ENCODE peak calls at places on chromosome 6, in four cellular contexts. L is NCI-H2171 treated with DMSO at 0.1 percent for 48 hours; N is uterus; J is effector memory CD8-positive, alpha-beta T cell. I is an unnamed sample.

GRCh38 chr6:137423444-137424168 is 70.6 kb downstream of the OLIG3 start:
- DNase-seq in L (peak; percentile 60), N (no peak), J (no peak), I (peak; percentile 92)

GRCh38 chr6:20292905-20293304 is 80.6 kb upstream of the MBOAT1 start:
- DNase-seq in L (no peak), N (no peak), J (no peak), I (peak; percentile 75)

GRCh38 chr6:35213824-35214756 is at the start of gene SCUBE3:
- DNase-seq in L (peak; percentile 54), N (no peak), J (no peak), I (peak; percentile 80)

GRCh38 chr6:20633566-20634340 is 99.5 kb downstream of the CDKAL1 start:
- DNase-seq in L (no peak), N (no peak), J (no peak), I (no peak)

GRCh38 chr6:108211676-108212075 is 45.9 kb downstream of the NR2E1 start:
- DNase-seq in L (no peak), N (no peak), J (no peak), I (no peak)

GRCh38 chr6:11900662-11901598 is 111.2 kb upstream of the HIVEP1 start:
- DNase-seq in L (no peak), N (no peak), J (no peak), I (no peak)

GRCh38 chr6:89050155-89050554 is 30.4 kb upstream of the PNRC1 start:
- DNase-seq in L (no peak), N (peak; percentile 40), J (no peak), I (no peak)

GRCh38 chr6:141077355-141078333 is 1055.1 kb upstream of the GJE1 start:
- DNase-seq in L (peak; percentile 28), N (no peak), J (no peak), I (peak; percentile 73)

GRCh38 chr6:30813623-30814136 is 69.3 kb upstream of the IER3 start:
- DNase-seq in L (no peak), N (no peak), J (no peak), I (no peak)

GRCh38 chr6:138145402-138145801 is 16.3 kb upstream of the ARFGEF3 start:
- DNase-seq in L (no peak), N (no peak), J (no peak), I (no peak)

GRCh38 chr6:135012764-135013163 is 41.9 kb downstream of the HBS1L start:
- DNase-seq in L (no peak), N (no peak), J (no peak), I (no peak)

GRCh38 chr6:165937564-165938358 is 229.9 kb downstream of the TBXT start:
- DNase-seq in L (no peak), N (no peak), J (no peak), I (no peak)

GRCh38 chr6:16741112-16742016 is 19.9 kb downstream of the ATXN1 start:
- DNase-seq in L (no peak), N (no peak), J (no peak), I (no peak)

GRCh38 chr6:164859791-164860190 is 449.6 kb downstream of the C6orf118 start:
- DNase-seq in L (no peak), N (no peak), J (no peak), I (no peak)

GRCh38 chr6:17472653-17473183 is 79.3 kb downstream of the CAP2 start:
- DNase-seq in L (peak; percentile 22), N (no peak), J (no peak), I (peak; percentile 96)

GRCh38 chr6:37029249-37029959 is 23.9 kb downstream of the FGD2 start:
- DNase-seq in L (no peak), N (peak; percentile 74), J (peak; percentile 30), I (peak; percentile 80)

GRCh38 chr6:105791569-105792318 is 294.4 kb upstream of the PRDM1 start:
- DNase-seq in L (no peak), N (no peak), J (no peak), I (no peak)

GRCh38 chr6:67952948-67953347 is 682.1 kb upstream of the ADGRB3 start:
- DNase-seq in L (no peak), N (no peak), J (no peak), I (no peak)

GRCh38 chr6:126701799-126702198 is 361.9 kb downstream of the CENPW start:
- DNase-seq in L (no peak), N (no peak), J (no peak), I (no peak)

GRCh38 chr6:21845018-21845417 is 251.5 kb downstream of the SOX4 start:
- DNase-seq in L (peak; percentile 30), N (no peak), J (no peak), I (no peak)

GRCh38 chr6:99709062-99709461 is 102.4 kb downstream of the PRDM13 start:
- DNase-seq in L (no peak), N (no peak), J (no peak), I (no peak)

GRCh38 chr6:1952726-1953360 is 292.6 kb downstream of the GMDS start:
- DNase-seq in L (no peak), N (no peak), J (no peak), I (no peak)

GRCh38 chr6:158347335-158347734 is 35.1 kb downstream of the TULP4 start:
- DNase-seq in L (no peak), N (no peak), J (no peak), I (peak; percentile 69)

GRCh38 chr6:40754481-40755045 is 167.4 kb upstream of the LRFN2 start:
- DNase-seq in L (peak; percentile 74), N (peak; percentile 15), J (no peak), I (peak; percentile 39)

GRCh38 chr6:108862479-108863191 is 14.4 kb downstream of the ARMC2 start:
- DNase-seq in L (no peak), N (no peak), J (no peak), I (no peak)

GRCh38 chr6:152642578-152643375 is 5.6 kb upstream of the SYNE1 start:
- DNase-seq in L (peak; percentile 11), N (peak; percentile 58), J (peak; percentile 67), I (peak; percentile 74)

GRCh38 chr6:89509719-89510339 is 76.9 kb downstream of the ANKRD6 start:
- DNase-seq in L (no peak), N (no peak), J (no peak), I (peak; percentile 63)

GRCh38 chr6:129605962-129606361 is 104.0 kb downstream of the ARHGAP18 start:
- DNase-seq in L (no peak), N (no peak), J (no peak), I (no peak)

GRCh38 chr6:79984261-79984660 is 20.2 kb upstream of the TTK start:
- DNase-seq in L (peak; percentile 6), N (no peak), J (no peak), I (no peak)

GRCh38 chr6:101079696-101080270 is 198.7 kb upstream of the ASCC3 start:
- DNase-seq in L (no peak), N (no peak), J (no peak), I (no peak)

GRCh38 chr6:107679457-107679856 is 144.7 kb downstream of the SCML4 start:
- DNase-seq in L (no peak), N (peak; percentile 81), J (no peak), I (peak; percentile 16)

GRCh38 chr6:119096683-119097310 is 18.3 kb upstream of the FAM184A start:
- DNase-seq in L (no peak), N (peak; percentile 79), J (no peak), I (no peak)

GRCh38 chr6:20572940-20573339 is 38.7 kb downstream of the CDKAL1 start:
- DNase-seq in L (no peak), N (peak; percentile 50), J (no peak), I (no peak)

GRCh38 chr6:134757911-134758361 is 192.0 kb downstream of the ALDH8A1 start:
- DNase-seq in L (no peak), N (no peak), J (no peak), I (no peak)

I was measured in NCI-H82.